ENCODE peak calls at places on chromosome 9, in ten cellular contexts. M, G, A, T, I, E, D, O, V and C are unnamed samples.

GRCh38 chr9:72960446-72960845 is 7.6 kb upstream of the ALDH1A1 start:
- DNase-seq in V (no peak), G (no peak), E (no peak), I (peak; percentile 25), M (no peak), D (no peak), O (peak; percentile 19), A (no peak), T (no peak), C (no peak)

GRCh38 chr9:37220971-37221370 is 100.6 kb downstream of the ZCCHC7 start:
- DNase-seq in E (no peak), I (no peak), T (no peak), G (peak; percentile 23), M (no peak), O (peak; percentile 51), D (no peak), A (no peak), V (no peak), C (no peak)

GRCh38 chr9:125805057-125805456 is 57.9 kb downstream of the PBX3 start:
- DNase-seq in G (peak; percentile 29), E (no peak), T (no peak), M (no peak), V (peak; percentile 72), O (peak; percentile 94), I (no peak), A (no peak), D (no peak), C (no peak)

GRCh38 chr9:121750259-121750714 is 98.9 kb downstream of the DAB2IP start:
- DNase-seq in V (no peak), O (no peak), T (no peak), E (no peak), A (no peak), D (no peak), M (no peak), I (no peak), G (no peak), C (no peak)

GRCh38 chr9:78685471-78685870 is 388.5 kb downstream of the PSAT1 start:
- DNase-seq in T (no peak), I (no peak), V (peak; percentile 21), D (no peak), A (no peak), M (no peak), G (no peak), E (no peak), O (no peak), C (no peak)

GRCh38 chr9:77457916-77458592 is 190.1 kb downstream of the GNA14 start:
- DNase-seq in D (peak; percentile 69), M (peak; percentile 37), O (peak; percentile 75), E (no peak), I (peak; percentile 83), G (peak; percentile 79), V (peak; percentile 75), A (peak; percentile 71), T (no peak), C (no peak)

GRCh38 chr9:12954441-12954840 is 179.6 kb downstream of the LURAP1L start:
- DNase-seq in E (no peak), D (no peak), G (no peak), A (no peak), O (no peak), T (no peak), M (no peak), I (no peak), V (no peak), C (no peak)

GRCh38 chr9:130870491-130871381 is 25.9 kb downstream of the QRFP start:
- DNase-seq in D (peak; percentile 73), E (no peak), A (no peak), O (no peak), M (no peak), T (no peak), V (no peak), I (no peak), G (no peak), C (no peak)

GRCh38 chr9:105333076-105333475 is 88.6 kb downstream of the SLC44A1 start:
- DNase-seq in O (peak; percentile 16), I (no peak), M (no peak), G (peak; percentile 37), D (no peak), T (no peak), A (no peak), V (no peak), E (no peak), C (no peak)

GRCh38 chr9:137044502-137045177 is 1.3 kb downstream of the NPDC1 start:
- DNase-seq in I (no peak), A (no peak), G (no peak), T (no peak), M (no peak), V (no peak), E (no peak), D (peak; percentile 59), O (no peak), C (no peak)

GRCh38 chr9:129310666-129311350 is 132.7 kb upstream of the IER5L start:
- DNase-seq in D (no peak), M (no peak), O (peak; percentile 46), A (no peak), G (no peak), T (no peak), E (no peak), I (no peak), V (peak; percentile 49), C (no peak)